ENCODE peak calls at places on chromosomes 7 and 10, in nine cellular contexts. C is anterior cingulate cortex; I is substantia nigra; Z is mesothelial cell of epicardium; E is stimulated activated CD8-positive, alpha-beta memory T cell treated with anti-CD3 and anti-CD28 coated beads, Interleukin-7, amount 100 ng/mL, for 1 hour; F is astrocyte of the hippocampus; X is NCI-H460; H is iris pigment epithelial cell; V is activated CD4-positive, alpha-beta T cell treated with anti-CD3 and anti-CD28 coated beads for 24 hours. S is an unnamed sample.

GRCh38 chr10:71302874-71303568 is 16.0 kb upstream of the SLC29A3 start:
- DNase-seq in C (no peak), I (no peak), Z (no peak), E (no peak), F (peak; percentile 65), X (peak; percentile 62), H (peak; percentile 68), V (no peak), S (no peak)

GRCh38 chr7:98418271-98418635 is 17.4 kb upstream of the BAIAP2L1 start:
- DNase-seq in C (no peak), I (no peak), Z (no peak), E (no peak), F (peak; percentile 42), X (no peak), H (peak; percentile 41), V (no peak), S (no peak)

GRCh38 chr7:78777844-78778243 is 675.6 kb downstream of the MAGI2 start:
- DNase-seq in C (no peak), I (no peak), Z (no peak), E (no peak), F (peak; percentile 11), X (no peak), H (peak; percentile 24), V (no peak), S (no peak)

GRCh38 chr7:115004121-115004520 is 82.2 kb downstream of the MDFIC start:
- DNase-seq in C (no peak), I (no peak), Z (no peak), E (no peak), F (no peak), X (peak; percentile 16), H (no peak), V (no peak), S (no peak)

GRCh38 chr10:95693331-95693667 is 428 bp downstream of the TCTN3 start:
- DNase-seq in C (no peak), I (no peak), Z (no peak), E (no peak), F (no peak), X (no peak), H (peak; percentile 5), V (no peak), S (no peak)

GRCh38 chr10:125399289-125399688 is 238.9 kb upstream of the CTBP2 start:
- DNase-seq in C (no peak), I (no peak), Z (no peak), E (no peak), F (no peak), X (no peak), H (no peak), V (no peak), S (no peak)

GRCh38 chr7:149245244-149245643 is 5.8 kb downstream of the ZNF212 start:
- DNase-seq in C (no peak), I (no peak), Z (no peak), E (no peak), F (no peak), X (no peak), H (peak; percentile 24), V (no peak), S (no peak)

GRCh38 chr10:11798862-11799735 is 24.1 kb upstream of the PROSER2 start:
- DNase-seq in C (no peak), I (no peak), Z (no peak), E (no peak), F (no peak), X (no peak), H (no peak), V (no peak), S (no peak)

GRCh38 chr7:44108768-44109750 is 4.9 kb downstream of the AEBP1 start:
- DNase-seq in C (no peak), I (no peak), Z (no peak), E (no peak), F (no peak), X (no peak), H (no peak), V (no peak), S (no peak)

GRCh38 chr7:101400751-101401150 is 38.1 kb downstream of the COL26A1 start:
- DNase-seq in C (no peak), I (no peak), Z (no peak), E (no peak), F (no peak), X (no peak), H (no peak), V (no peak), S (no peak)

GRCh38 chr10:50625663-50626062 is 1.9 kb upstream of the SGMS1 start:
- DNase-seq in C (no peak), I (no peak), Z (no peak), E (no peak), F (peak; percentile 26), X (no peak), H (peak; percentile 20), V (no peak), S (no peak)

GRCh38 chr10:98326621-98327027 is 58.6 kb upstream of the LOXL4 start:
- DNase-seq in C (no peak), I (no peak), Z (no peak), E (no peak), F (peak; percentile 62), X (no peak), H (no peak), V (no peak), S (no peak)

GRCh38 chr7:920351-921070 is 34.0 kb downstream of the ADAP1 start:
- DNase-seq in C (no peak), I (no peak), Z (peak; percentile 26), E (no peak), F (no peak), X (no peak), H (no peak), V (no peak), S (no peak)